ENCODE peak calls at places on chromosomes 4 and X, in four cellular contexts. One of them, this sample, is unnamed.
A peak's percentile ranks its signal among the peaks of the same experiment; 100 is the strongest.

GRCh38 chrX:130108647-130109428 is 1.5 kb downstream of the ELF4 start:
- DNase-seq in effector CD4-positive, alpha-beta T cell: no peak
- DNase-seq in RCC 7860: peak; percentile 41
- DNase-seq in GM20000: peak; percentile 75
- DNase-seq in this sample: no peak

GRCh38 chrX:123818243-123818642 is 41.6 kb upstream of the XIAP start:
- DNase-seq in effector CD4-positive, alpha-beta T cell: no peak
- DNase-seq in RCC 7860: peak; percentile 92
- DNase-seq in GM20000: no peak
- DNase-seq in this sample: no peak

GRCh38 chr4:21790437-21791029 is 158.0 kb downstream of the KCNIP4 start:
- DNase-seq in effector CD4-positive, alpha-beta T cell: no peak
- DNase-seq in RCC 7860: no peak
- DNase-seq in GM20000: no peak
- DNase-seq in this sample: no peak

GRCh38 chr4:118173956-118174355 is 139.7 kb downstream of the NDST3 start:
- DNase-seq in effector CD4-positive, alpha-beta T cell: no peak
- DNase-seq in RCC 7860: no peak
- DNase-seq in GM20000: no peak
- DNase-seq in this sample: no peak

GRCh38 chr4:42280327-42281095 is 116.8 kb upstream of the SHISA3 start:
- DNase-seq in effector CD4-positive, alpha-beta T cell: no peak
- DNase-seq in RCC 7860: no peak
- DNase-seq in GM20000: peak; percentile 53
- DNase-seq in this sample: no peak

GRCh38 chr4:8348071-8348470 is 78.5 kb downstream of the HTRA3 start:
- DNase-seq in effector CD4-positive, alpha-beta T cell: no peak
- DNase-seq in RCC 7860: no peak
- DNase-seq in GM20000: no peak
- DNase-seq in this sample: no peak

GRCh38 chr4:149409186-149410056 is 406.2 kb downstream of the IQCM start:
- DNase-seq in effector CD4-positive, alpha-beta T cell: no peak
- DNase-seq in RCC 7860: peak; percentile 48
- DNase-seq in GM20000: no peak
- DNase-seq in this sample: peak; percentile 70

GRCh38 chr4:7124643-7125442 is 57.0 kb upstream of the GRPEL1 start:
- DNase-seq in effector CD4-positive, alpha-beta T cell: no peak
- DNase-seq in RCC 7860: peak; percentile 92
- DNase-seq in GM20000: no peak
- DNase-seq in this sample: peak; percentile 20

GRCh38 chr4:34850983-34851382 is 1393.3 kb downstream of the ARAP2 start:
- DNase-seq in effector CD4-positive, alpha-beta T cell: no peak
- DNase-seq in RCC 7860: no peak
- DNase-seq in GM20000: no peak
- DNase-seq in this sample: no peak

GRCh38 chr4:113756005-113756410 is 5.5 kb downstream of the CAMK2D start:
- DNase-seq in effector CD4-positive, alpha-beta T cell: no peak
- DNase-seq in RCC 7860: no peak
- DNase-seq in GM20000: no peak
- DNase-seq in this sample: no peak

GRCh38 chr4:144712775-144713174 is 66.8 kb downstream of the HHIP start:
- DNase-seq in effector CD4-positive, alpha-beta T cell: no peak
- DNase-seq in RCC 7860: no peak
- DNase-seq in GM20000: no peak
- DNase-seq in this sample: no peak

GRCh38 chr4:125719987-125720386 is 405.2 kb downstream of the FAT4 start:
- DNase-seq in effector CD4-positive, alpha-beta T cell: no peak
- DNase-seq in RCC 7860: no peak
- DNase-seq in GM20000: no peak
- DNase-seq in this sample: no peak

GRCh38 chr4:78058591-78059523 is 1.7 kb downstream of the FRAS1 start:
- DNase-seq in effector CD4-positive, alpha-beta T cell: no peak
- DNase-seq in RCC 7860: no peak
- DNase-seq in GM20000: peak; percentile 36
- DNase-seq in this sample: no peak

GRCh38 chr4:107863850-107864371 is 39.2 kb downstream of the SGMS2 start:
- DNase-seq in effector CD4-positive, alpha-beta T cell: no peak
- DNase-seq in RCC 7860: peak; percentile 52
- DNase-seq in GM20000: no peak
- DNase-seq in this sample: no peak

GRCh38 chrX:37076983-37077382 is 68.8 kb downstream of the FAM47C start:
- DNase-seq in effector CD4-positive, alpha-beta T cell: no peak
- DNase-seq in RCC 7860: no peak
- DNase-seq in GM20000: no peak
- DNase-seq in this sample: no peak

GRCh38 chrX:53930513-53931380 is 113.5 kb downstream of the PHF8 start:
- DNase-seq in effector CD4-positive, alpha-beta T cell: no peak
- DNase-seq in RCC 7860: peak; percentile 26
- DNase-seq in GM20000: no peak
- DNase-seq in this sample: no peak

GRCh38 chr4:124710253-124710849 is 2.2 kb downstream of the ANKRD50 start:
- DNase-seq in effector CD4-positive, alpha-beta T cell: no peak
- DNase-seq in RCC 7860: no peak
- DNase-seq in GM20000: no peak
- DNase-seq in this sample: no peak

GRCh38 chr4:38663801-38664703 is at the start of gene KLF3:
- DNase-seq in effector CD4-positive, alpha-beta T cell: peak; percentile 89
- DNase-seq in RCC 7860: peak; percentile 80
- DNase-seq in GM20000: peak; percentile 92
- DNase-seq in this sample: peak; percentile 51

GRCh38 chrX:123731987-123732678 is 719 bp downstream of the THOC2 start:
- DNase-seq in effector CD4-positive, alpha-beta T cell: peak; percentile 2
- DNase-seq in RCC 7860: no peak
- DNase-seq in GM20000: no peak
- DNase-seq in this sample: no peak

GRCh38 chr4:180449395-180449956 is 1793.7 kb upstream of the TENM3 start:
- DNase-seq in effector CD4-positive, alpha-beta T cell: no peak
- DNase-seq in RCC 7860: peak; percentile 23
- DNase-seq in GM20000: peak; percentile 18
- DNase-seq in this sample: no peak

GRCh38 chr4:24781999-24782745 is 13.2 kb upstream of the SOD3 start:
- DNase-seq in effector CD4-positive, alpha-beta T cell: no peak
- DNase-seq in RCC 7860: no peak
- DNase-seq in GM20000: no peak
- DNase-seq in this sample: no peak

GRCh38 chr4:82811838-82812672 is 13.5 kb upstream of the SCD5 start:
- DNase-seq in effector CD4-positive, alpha-beta T cell: no peak
- DNase-seq in RCC 7860: no peak
- DNase-seq in GM20000: no peak
- DNase-seq in this sample: no peak

GRCh38 chr4:165631208-165631894 is 241.7 kb upstream of the TLL1 start:
- DNase-seq in effector CD4-positive, alpha-beta T cell: no peak
- DNase-seq in RCC 7860: no peak
- DNase-seq in GM20000: no peak
- DNase-seq in this sample: no peak

GRCh38 chr4:135240796-135241195 is 1039.2 kb upstream of the PABPC4L start:
- DNase-seq in effector CD4-positive, alpha-beta T cell: no peak
- DNase-seq in RCC 7860: no peak
- DNase-seq in GM20000: no peak
- DNase-seq in this sample: peak; percentile 1

GRCh38 chrX:17464196-17464595 is 89.2 kb downstream of the NHS start:
- DNase-seq in effector CD4-positive, alpha-beta T cell: no peak
- DNase-seq in RCC 7860: peak; percentile 21
- DNase-seq in GM20000: no peak
- DNase-seq in this sample: no peak

GRCh38 chr4:57639566-57640328 is 529.6 kb upstream of the IGFBP7 start:
- DNase-seq in effector CD4-positive, alpha-beta T cell: no peak
- DNase-seq in RCC 7860: no peak
- DNase-seq in GM20000: no peak
- DNase-seq in this sample: no peak

GRCh38 chr4:109576462-109576861 is 16.4 kb downstream of the MCUB start:
- DNase-seq in effector CD4-positive, alpha-beta T cell: no peak
- DNase-seq in RCC 7860: no peak
- DNase-seq in GM20000: no peak
- DNase-seq in this sample: peak; percentile 71

GRCh38 chr4:98522603-98523395 is 135.6 kb downstream of the TSPAN5 start:
- DNase-seq in effector CD4-positive, alpha-beta T cell: no peak
- DNase-seq in RCC 7860: peak; percentile 65
- DNase-seq in GM20000: no peak
- DNase-seq in this sample: no peak

GRCh38 chr4:123300625-123301024 is 96.0 kb upstream of the SPRY1 start:
- DNase-seq in effector CD4-positive, alpha-beta T cell: no peak
- DNase-seq in RCC 7860: no peak
- DNase-seq in GM20000: no peak
- DNase-seq in this sample: no peak

GRCh38 chrX:108734426-108734825 is 1.9 kb downstream of the IRS4 start:
- DNase-seq in effector CD4-positive, alpha-beta T cell: no peak
- DNase-seq in RCC 7860: no peak
- DNase-seq in GM20000: peak; percentile 0
- DNase-seq in this sample: no peak

GRCh38 chrX:71992711-71993110 is 82.1 kb downstream of the NHSL2 start:
- DNase-seq in effector CD4-positive, alpha-beta T cell: peak; percentile 26
- DNase-seq in RCC 7860: no peak
- DNase-seq in GM20000: no peak
- DNase-seq in this sample: no peak

GRCh38 chrX:17242470-17242869 is 132.5 kb upstream of the NHS start:
- DNase-seq in effector CD4-positive, alpha-beta T cell: peak; percentile 5
- DNase-seq in RCC 7860: peak; percentile 7
- DNase-seq in GM20000: peak; percentile 42
- DNase-seq in this sample: peak; percentile 9

This sample was measured in DMS 273 treated with DMSO at 0.1 percent for 48 hours.